ENCODE peak calls at places on chromosomes 2 and 18, in six cellular contexts. C, L, X, O, B and M are unnamed samples.

GRCh38 chr18:79816092-79816491 is 18.4 kb downstream of the KCNG2 start:
- DNase-seq in C (no peak), L (peak), X (no peak), O (no peak), B (no peak), M (no peak)

GRCh38 chr2:42581257-42581656 is 12.8 kb downstream of the MTA3 start:
- DNase-seq in C (no peak), L (no peak), X (no peak), O (no peak), B (no peak), M (no peak)

GRCh38 chr18:72700961-72701710 is 157.0 kb upstream of the CBLN2 start:
- DNase-seq in C (no peak), L (no peak), X (peak), O (no peak), B (no peak), M (no peak)

GRCh38 chr2:96167407-96168013 is 22.3 kb upstream of the DUSP2 start:
- DNase-seq in C (no peak), L (no peak), X (no peak), O (no peak), B (no peak), M (no peak)

GRCh38 chr2:74922592-74923227 is 35.7 kb upstream of the POLE4 start:
- DNase-seq in C (no peak), L (no peak), X (no peak), O (no peak), B (no peak), M (no peak)

GRCh38 chr2:72236445-72237067 is 88.9 kb upstream of the CYP26B1 start:
- DNase-seq in C (no peak), L (no peak), X (no peak), O (no peak), B (no peak), M (no peak)

GRCh38 chr2:147843421-147843863 is 1.4 kb upstream of the ACVR2A start:
- DNase-seq in C (no peak), L (no peak), X (no peak), O (no peak), B (no peak), M (no peak)

GRCh38 chr2:42105330-42106256 is 57.8 kb downstream of the PKDCC start:
- DNase-seq in C (no peak), L (peak), X (peak), O (peak), B (peak), M (peak)

GRCh38 chr2:30629866-30630265 is 177.4 kb downstream of the CAPN13 start:
- DNase-seq in C (no peak), L (peak), X (no peak), O (no peak), B (no peak), M (no peak)

GRCh38 chr2:149595069-149595963 is 7.7 kb upstream of the MMADHC start:
- DNase-seq in C (no peak), L (no peak), X (no peak), O (no peak), B (no peak), M (no peak)

GRCh38 chr2:29218071-29218470 is 102.9 kb downstream of the CLIP4 start:
- DNase-seq in C (no peak), L (peak), X (no peak), O (no peak), B (no peak), M (no peak)

GRCh38 chr18:7946724-7947377 is 379.7 kb downstream of the PTPRM start:
- DNase-seq in C (peak), L (peak), X (peak), O (no peak), B (peak), M (no peak)

GRCh38 chr2:233178994-233179847 is 72.3 kb upstream of the ATG16L1 start:
- DNase-seq in C (no peak), L (no peak), X (no peak), O (no peak), B (no peak), M (no peak)

GRCh38 chr2:209121691-209122090 is 302.2 kb upstream of the MAP2 start:
- DNase-seq in C (no peak), L (no peak), X (peak), O (no peak), B (no peak), M (no peak)

GRCh38 chr2:134190807-134191203 is 63.1 kb upstream of the MGAT5 start:
- DNase-seq in C (peak), L (no peak), X (no peak), O (no peak), B (no peak), M (no peak)

GRCh38 chr2:136858656-136859055 is 93.3 kb downstream of the THSD7B start:
- DNase-seq in C (no peak), L (no peak), X (no peak), O (no peak), B (no peak), M (no peak)

GRCh38 chr2:71639735-71640134 is 186.4 kb downstream of the DYSF start:
- DNase-seq in C (no peak), L (no peak), X (no peak), O (no peak), B (no peak), M (no peak)

GRCh38 chr2:24840164-24840869 is 47.1 kb downstream of the CENPO start:
- DNase-seq in C (no peak), L (no peak), X (no peak), O (no peak), B (no peak), M (no peak)

GRCh38 chr2:12702661-12703121 is 14.0 kb upstream of the TRIB2 start:
- DNase-seq in C (peak), L (no peak), X (no peak), O (no peak), B (peak), M (no peak)

GRCh38 chr2:174656035-174656434 is 58.4 kb upstream of the WIPF1 start:
- DNase-seq in C (no peak), L (no peak), X (no peak), O (no peak), B (no peak), M (no peak)

GRCh38 chr18:6543330-6543908 is 128.7 kb upstream of the L3MBTL4 start:
- DNase-seq in C (no peak), L (no peak), X (peak), O (no peak), B (no peak), M (peak)

GRCh38 chr2:239157269-239157668 is 243.6 kb downstream of the HDAC4 start:
- DNase-seq in C (no peak), L (peak), X (no peak), O (no peak), B (no peak), M (no peak)

GRCh38 chr2:181574321-181574720 is 82.6 kb downstream of the CERKL start:
- DNase-seq in C (no peak), L (no peak), X (no peak), O (no peak), B (no peak), M (no peak)

GRCh38 chr18:48750485-48751175 is 200.1 kb downstream of the SMAD7 start:
- DNase-seq in C (no peak), L (peak), X (no peak), O (no peak), B (no peak), M (no peak)

GRCh38 chr2:105394951-105395611 is 3.8 kb downstream of the FHL2 start:
- DNase-seq in C (no peak), L (no peak), X (no peak), O (no peak), B (no peak), M (no peak)

GRCh38 chr2:163943403-163944356 is 207.9 kb upstream of the FIGN start:
- DNase-seq in C (no peak), L (peak), X (no peak), O (no peak), B (no peak), M (no peak)

GRCh38 chr2:230358305-230358704 is 31.3 kb downstream of the SP140L start:
- DNase-seq in C (no peak), L (no peak), X (no peak), O (no peak), B (no peak), M (no peak)

GRCh38 chr18:79507546-79508480 is 112.1 kb downstream of the NFATC1 start:
- DNase-seq in C (peak), L (peak), X (no peak), O (no peak), B (peak), M (no peak)

GRCh38 chr2:26187537-26188104 is 14.7 kb downstream of the GAREM2 start:
- DNase-seq in C (no peak), L (no peak), X (no peak), O (no peak), B (no peak), M (no peak)

GRCh38 chr2:74072542-74072941 is 75.2 kb downstream of the BOLA3 start:
- DNase-seq in C (no peak), L (no peak), X (no peak), O (no peak), B (no peak), M (no peak)

GRCh38 chr2:30705056-30705455 is 102.2 kb downstream of the CAPN13 start:
- DNase-seq in C (no peak), L (no peak), X (no peak), O (no peak), B (no peak), M (no peak)

GRCh38 chr2:70182689-70183088 is 8.1 kb downstream of the C2orf42 start:
- DNase-seq in C (no peak), L (no peak), X (no peak), O (no peak), B (no peak), M (no peak)

GRCh38 chr2:123738643-123739042 is 286.4 kb upstream of the CNTNAP5 start:
- DNase-seq in C (no peak), L (no peak), X (no peak), O (no peak), B (no peak), M (no peak)